ENCODE peak calls at places on chromosomes 6 and 20, in four cellular contexts. R is PC-3, M is SK-N-SH, T is endodermal cell. Q is an unnamed sample.

GRCh38 chr20:19304389-19304788 is 91.9 kb downstream of the SLC24A3 start:
- DNase-seq in R (no peak), M (no peak), T (no peak), Q (no peak)

GRCh38 chr6:52887912-52888535 is 21.5 kb downstream of the GSTA3 start:
- DNase-seq in R (peak; percentile 49), M (no peak), T (no peak), Q (peak; percentile 60)

GRCh38 chr20:37407117-37407566 is 61.2 kb downstream of the SRC start:
- DNase-seq in R (peak; percentile 38), M (no peak), T (peak; percentile 42), Q (peak; percentile 22)

GRCh38 chr20:23143098-23143497 is 57.0 kb upstream of the CD93 start:
- DNase-seq in R (peak; percentile 88), M (no peak), T (no peak), Q (peak; percentile 81)

GRCh38 chr6:10465633-10466499 is 51.0 kb upstream of the TFAP2A start:
- DNase-seq in R (peak; percentile 75), M (peak; percentile 54), T (peak; percentile 93), Q (peak; percentile 44)

GRCh38 chr6:132227937-132228336 is 173.3 kb downstream of the MOXD1 start:
- DNase-seq in R (no peak), M (no peak), T (no peak), Q (peak; percentile 87)

GRCh38 chr6:1263039-1263849 is 48.7 kb upstream of the FOXQ1 start:
- DNase-seq in R (peak; percentile 34), M (no peak), T (peak; percentile 79), Q (no peak)

GRCh38 chr6:15751721-15752350 is 89.0 kb upstream of the DTNBP1 start:
- DNase-seq in R (no peak), M (no peak), T (no peak), Q (no peak)

GRCh38 chr6:30685157-30685976 is 1.1 kb downstream of the PPP1R18 start:
- DNase-seq in R (no peak), M (no peak), T (peak; percentile 69), Q (no peak)

GRCh38 chr6:6005467-6006427 is 978 bp downstream of the NRN1 start:
- DNase-seq in R (no peak), M (peak; percentile 44), T (peak; percentile 52), Q (no peak)

GRCh38 chr6:133644548-133644947 is 244.4 kb upstream of the TCF21 start:
- DNase-seq in R (no peak), M (no peak), T (no peak), Q (no peak)

GRCh38 chr6:43246301-43247114 is 3.2 kb downstream of the TTBK1 start:
- DNase-seq in R (no peak), M (peak; percentile 85), T (peak; percentile 96), Q (no peak)

GRCh38 chr6:104525677-104526322 is 333.9 kb downstream of the HACE1 start:
- DNase-seq in R (peak; percentile 80), M (peak; percentile 74), T (peak; percentile 88), Q (peak; percentile 59)

GRCh38 chr20:24834310-24834709 is 114.8 kb upstream of the CST7 start:
- DNase-seq in R (no peak), M (no peak), T (no peak), Q (no peak)

GRCh38 chr20:31835554-31835953 is 9.8 kb downstream of the FOXS1 start:
- DNase-seq in R (no peak), M (no peak), T (no peak), Q (no peak)

GRCh38 chr20:6489361-6490154 is 277.9 kb upstream of the BMP2 start:
- DNase-seq in R (peak; percentile 97), M (no peak), T (no peak), Q (peak; percentile 89)

GRCh38 chr6:13924146-13924948 is 405 bp upstream of the RNF182 start:
- DNase-seq in R (peak; percentile 45), M (peak; percentile 94), T (peak; percentile 87), Q (peak; percentile 68)

GRCh38 chr6:37984578-37984977 is 165.1 kb downstream of the ZFAND3 start:
- DNase-seq in R (no peak), M (no peak), T (no peak), Q (no peak)

GRCh38 chr20:50958733-50959542 is at the start of gene MOCS3:
- DNase-seq in R (peak; percentile 98), M (peak; percentile 86), T (peak; percentile 89), Q (peak; percentile 95)

GRCh38 chr6:119337762-119338161 is 11.8 kb downstream of the MAN1A1 start:
- DNase-seq in R (no peak), M (no peak), T (no peak), Q (no peak)

GRCh38 chr20:50276119-50277063 is 85.8 kb downstream of the CEBPB start:
- DNase-seq in R (no peak), M (no peak), T (no peak), Q (no peak)

GRCh38 chr6:145964948-145965366 is 799 bp upstream of the SHPRH start:
- DNase-seq in R (no peak), M (no peak), T (no peak), Q (no peak)

GRCh38 chr6:145069966-145070365 is 665.4 kb downstream of the EPM2A start:
- DNase-seq in R (peak; percentile 41), M (no peak), T (no peak), Q (peak; percentile 23)

GRCh38 chr6:34543421-34543820 is 12.7 kb downstream of the SPDEF start:
- DNase-seq in R (peak; percentile 82), M (no peak), T (no peak), Q (peak; percentile 67)

GRCh38 chr20:23362392-23363256 is 642 bp downstream of the GZF1 start:
- DNase-seq in R (peak; percentile 31), M (no peak), T (peak; percentile 71), Q (peak; percentile 34)

GRCh38 chr6:34560366-34561226 is 4.5 kb upstream of the SPDEF start:
- DNase-seq in R (no peak), M (peak; percentile 66), T (peak; percentile 80), Q (peak; percentile 59)

GRCh38 chr20:36017034-36017951 is 48.9 kb downstream of the CNBD2 start:
- DNase-seq in R (peak; percentile 26), M (no peak), T (peak; percentile 52), Q (peak; percentile 59)

GRCh38 chr6:56955171-56956155 is 556 bp downstream of the BEND6 start:
- DNase-seq in R (peak; percentile 96), M (peak; percentile 67), T (peak; percentile 99), Q (peak; percentile 90)

GRCh38 chr20:906703-907102 is 9.4 kb downstream of the ANGPT4 start:
- DNase-seq in R (no peak), M (no peak), T (no peak), Q (no peak)

GRCh38 chr20:37859406-37860171 is 43.3 kb upstream of the VSTM2L start:
- DNase-seq in R (no peak), M (no peak), T (no peak), Q (no peak)

GRCh38 chr6:127120109-127120786 is 1.8 kb downstream of the RSPO3 start:
- DNase-seq in R (no peak), M (peak; percentile 34), T (peak; percentile 74), Q (no peak)

GRCh38 chr6:127117979-127118504 is 429 bp upstream of the RSPO3 start:
- DNase-seq in R (no peak), M (peak; percentile 30), T (peak; percentile 72), Q (peak; percentile 33)

GRCh38 chr6:127120787-127121636 is 2.5 kb downstream of the RSPO3 start:
- DNase-seq in R (peak; percentile 64), M (peak; percentile 73), T (peak; percentile 96), Q (peak; percentile 85)

GRCh38 chr6:127118505-127119360 is at the start of gene RSPO3:
- DNase-seq in R (no peak), M (peak; percentile 44), T (peak; percentile 80), Q (peak; percentile 43)

GRCh38 chr6:127119361-127120108 is 1.1 kb downstream of the RSPO3 start:
- DNase-seq in R (no peak), M (peak; percentile 48), T (peak; percentile 80), Q (peak; percentile 14)
- H3K9ac ChIP-seq in R (no peak overlapping the region), M (no peak overlapping the region), T (no peak overlapping the region), Q (peak overlapping the region; percentile 32)

GRCh38 chr20:16574656-16575355 is 1.6 kb upstream of the KIF16B start:
- DNase-seq in R (peak; percentile 91), M (peak; percentile 95), T (peak; percentile 95), Q (peak; percentile 82)
- H3K9ac ChIP-seq in R (peak overlapping the region; percentile 64), M (peak overlapping the region; percentile 35), T (no peak overlapping the region), Q (peak overlapping the region; percentile 45)

GRCh38 chr6:138571174-138571573 is 71.9 kb upstream of the NHSL1 start:
- DNase-seq in R (no peak), M (no peak), T (no peak), Q (peak; percentile 25)
- H3K9ac ChIP-seq in R (no peak overlapping the region), M (no peak overlapping the region), T (no peak overlapping the region), Q (no peak overlapping the region)

GRCh38 chr6:167093406-167093921 is 29.4 kb upstream of the CCR6 start:
- DNase-seq in R (no peak), M (no peak), T (peak; percentile 47), Q (no peak)
- H3K9ac ChIP-seq in R (no peak overlapping the region), M (no peak overlapping the region), T (no peak overlapping the region), Q (no peak overlapping the region)

GRCh38 chr6:141077355-141078333 is 1055.1 kb upstream of the GJE1 start:
- DNase-seq in R (peak; percentile 47), M (peak; percentile 15), T (peak; percentile 80), Q (no peak)
- H3K9ac ChIP-seq in R (no peak overlapping the region), M (no peak overlapping the region), T (no peak overlapping the region), Q (no peak overlapping the region)

DNA sequence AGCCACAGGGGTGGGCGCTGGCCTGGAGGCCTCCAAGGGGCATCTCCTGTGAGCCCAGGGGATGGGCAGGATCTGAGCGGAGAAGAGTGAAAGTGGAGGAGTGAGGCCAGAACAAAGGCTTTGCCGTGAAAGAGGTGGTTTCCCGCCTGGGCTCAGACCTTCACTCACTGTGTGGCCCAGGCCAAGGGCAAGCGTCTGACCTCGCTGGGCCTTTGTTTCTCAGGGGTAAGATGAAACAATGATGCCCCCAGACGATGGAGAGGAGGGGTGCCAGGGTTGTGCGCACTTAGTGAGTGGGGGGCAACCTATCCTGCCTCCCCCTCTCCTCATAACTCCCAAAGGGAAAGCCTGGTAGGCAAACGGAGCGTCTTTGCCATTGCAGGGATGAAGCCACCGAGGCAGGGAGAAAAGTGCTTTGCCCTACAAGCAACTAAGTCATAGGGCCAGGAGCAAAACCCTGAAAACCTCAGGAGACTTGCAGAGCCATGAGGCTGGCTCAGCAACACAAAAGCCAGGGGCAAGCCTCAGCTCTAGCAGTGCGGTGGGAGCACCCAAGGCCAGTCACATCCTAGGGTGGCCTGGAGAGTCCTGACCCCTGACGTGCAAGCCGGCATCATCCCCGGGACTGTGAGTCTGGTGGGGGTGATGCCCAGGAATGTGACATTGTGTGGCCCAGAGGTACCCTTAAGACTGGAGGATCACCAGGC is 903 bp upstream of the STMN3 start:
- DNase-seq in R (no peak), M (no peak), T (no peak), Q (no peak)
- H3K9ac ChIP-seq in R (no peak overlapping the region), M (peak overlapping the region; percentile 63), T (no peak overlapping the region), Q (no peak overlapping the region)

DNA sequence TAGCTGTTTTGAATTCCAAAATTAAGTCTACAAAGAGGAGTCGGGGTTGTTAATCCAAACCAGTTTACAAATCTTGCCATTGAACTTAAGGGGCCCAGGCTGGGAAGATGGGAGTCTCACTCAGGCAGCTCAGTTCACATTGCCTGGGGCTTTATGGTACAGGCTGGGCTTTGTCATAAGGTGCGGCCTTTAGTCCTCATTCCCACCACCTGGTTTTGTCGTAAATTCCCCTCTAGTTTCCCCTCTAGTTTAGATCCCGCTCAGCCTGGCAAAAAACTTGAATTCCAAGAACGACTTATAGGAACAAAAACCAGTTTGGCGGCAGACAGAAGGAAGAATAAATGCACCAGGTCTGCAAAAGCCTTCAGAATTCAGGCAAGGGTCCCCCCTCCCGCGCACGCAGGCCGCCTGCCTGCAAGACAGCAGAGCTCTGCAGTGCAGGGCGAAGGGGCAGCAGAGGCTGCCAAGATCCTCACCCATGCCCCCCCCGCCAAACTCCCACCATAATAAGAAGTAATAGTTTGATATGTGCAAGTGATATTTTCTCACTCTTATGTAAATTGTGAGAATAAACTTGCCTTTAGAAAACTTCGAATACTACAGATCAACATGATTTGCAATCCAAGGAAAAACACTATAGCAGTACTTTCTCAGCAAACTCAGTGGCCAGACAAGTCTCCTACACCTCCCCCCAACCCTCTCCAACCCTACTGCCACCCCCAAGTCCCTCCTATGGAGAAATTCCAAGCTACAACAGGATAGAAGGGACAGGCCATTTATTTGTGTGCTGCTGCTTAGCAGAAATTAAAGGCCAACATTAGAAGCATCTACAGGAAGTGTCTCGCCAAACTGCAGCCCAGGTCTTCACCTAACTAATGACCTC is 4.0 kb downstream of the BMP7 start:
- DNase-seq in R (no peak), M (no peak), T (no peak), Q (no peak)
- H3K9ac ChIP-seq in R (no peak overlapping the region), M (no peak overlapping the region), T (no peak overlapping the region), Q (no peak overlapping the region)